ENCODE peak calls at places on chromosomes 4 and X, in seven cellular contexts. G, U, I, X, Z, K and F are unnamed samples.

GRCh38 chr4:70734168-70734954 is 12.6 kb downstream of the RUFY3 start:
- DNase-seq in Z (no peak), U (no peak), X (no peak), K (no peak), I (peak; percentile 6), G (no peak), F (no peak)

GRCh38 chr4:145709843-145710242 is 29.9 kb downstream of the C4orf51 start:
- DNase-seq in G (no peak), I (peak; percentile 67), K (no peak), U (no peak), X (no peak), Z (no peak), F (no peak)

GRCh38 chr4:8651661-8652180 is 59.2 kb downstream of the CPZ start:
- DNase-seq in I (no peak), G (no peak), Z (no peak), U (peak; percentile 38), X (no peak), K (no peak), F (no peak)

GRCh38 chrX:39377773-39378172 is 576.5 kb downstream of the MID1IP1 start:
- DNase-seq in U (no peak), K (no peak), G (no peak), Z (no peak), I (no peak), X (no peak), F (no peak)

GRCh38 chrX:140503230-140503585 is 1.7 kb downstream of the SOX3 start:
- DNase-seq in I (no peak), U (no peak), X (no peak), Z (no peak), K (no peak), G (no peak), F (no peak)

GRCh38 chr4:175614880-175615279 is 197.2 kb downstream of the GPM6A start:
- DNase-seq in U (no peak), K (no peak), I (no peak), Z (no peak), X (no peak), G (no peak), F (no peak)

GRCh38 chr4:54433686-54434085 is 204.6 kb downstream of the PDGFRA start:
- DNase-seq in G (no peak), Z (no peak), K (no peak), X (no peak), U (no peak), I (no peak), F (no peak)

GRCh38 chr4:110619401-110620247 is 3.3 kb downstream of the PITX2 start:
- DNase-seq in G (no peak), K (no peak), I (no peak), U (peak; percentile 80), Z (no peak), X (peak; percentile 39), F (no peak)

GRCh38 chr4:147479817-147480216 is 1.1 kb upstream of the EDNRA start:
- DNase-seq in Z (peak; percentile 80), X (no peak), I (no peak), G (peak; percentile 63), K (no peak), U (no peak), F (no peak)

GRCh38 chr4:183011213-183011907 is 87.7 kb upstream of the WWC2 start:
- DNase-seq in I (no peak), U (no peak), Z (no peak), X (no peak), G (no peak), K (no peak), F (no peak)

GRCh38 chr4:183014361-183015084 is 84.5 kb upstream of the WWC2 start:
- DNase-seq in I (no peak), X (no peak), G (no peak), K (no peak), U (no peak), Z (no peak), F (no peak)

GRCh38 chr4:183017962-183018361 is 81.1 kb upstream of the WWC2 start:
- DNase-seq in X (no peak), I (no peak), K (no peak), G (no peak), Z (no peak), U (no peak), F (no peak)

GRCh38 chr4:183008492-183008891 is 90.6 kb upstream of the WWC2 start:
- DNase-seq in G (no peak), Z (no peak), I (no peak), X (no peak), K (no peak), U (no peak), F (no peak)

GRCh38 chr4:183012862-183013855 is 85.9 kb upstream of the WWC2 start:
- DNase-seq in K (no peak), I (no peak), X (no peak), Z (no peak), U (no peak), G (no peak), F (no peak)
- TF ChIP-seq CTCF in K (no peak), I (peak; percentile 36), X (no peak), Z (no peak), U (no peak), G (no peak), F (no peak)

DNA sequence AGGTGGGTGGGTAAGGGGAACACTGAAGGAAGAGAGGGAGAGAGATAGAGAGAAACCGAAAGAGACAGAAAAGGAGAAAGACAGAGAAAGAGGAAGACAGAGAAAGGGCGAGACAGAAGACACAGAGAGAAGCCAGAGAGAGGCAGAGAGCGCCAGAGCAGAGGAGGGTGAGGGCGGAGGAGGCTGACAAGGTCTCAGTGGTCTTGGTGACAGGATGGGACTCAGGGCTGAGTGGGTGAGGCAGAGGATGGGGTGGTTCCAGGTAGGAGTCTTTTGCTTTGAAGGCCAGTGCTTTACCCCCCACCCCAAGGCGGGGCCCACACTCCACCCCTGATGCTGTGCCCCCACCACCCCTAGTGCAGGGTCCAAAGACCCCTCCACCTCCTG is 1.1 kb downstream of the IQSEC2 start:
- DNase-seq in K (no peak), G (no peak), I (no peak), X (no peak), Z (no peak), U (no peak), F (no peak)
- H3K4me3 ChIP-seq in K (peak overlapping the region; percentile 47), G (peak overlapping the region; percentile 36), I (peak overlapping the region; percentile 47), X (no peak overlapping the region), Z (no peak overlapping the region), U (peak overlapping the region; percentile 53), F (peak overlapping the region; percentile 56)

DNA sequence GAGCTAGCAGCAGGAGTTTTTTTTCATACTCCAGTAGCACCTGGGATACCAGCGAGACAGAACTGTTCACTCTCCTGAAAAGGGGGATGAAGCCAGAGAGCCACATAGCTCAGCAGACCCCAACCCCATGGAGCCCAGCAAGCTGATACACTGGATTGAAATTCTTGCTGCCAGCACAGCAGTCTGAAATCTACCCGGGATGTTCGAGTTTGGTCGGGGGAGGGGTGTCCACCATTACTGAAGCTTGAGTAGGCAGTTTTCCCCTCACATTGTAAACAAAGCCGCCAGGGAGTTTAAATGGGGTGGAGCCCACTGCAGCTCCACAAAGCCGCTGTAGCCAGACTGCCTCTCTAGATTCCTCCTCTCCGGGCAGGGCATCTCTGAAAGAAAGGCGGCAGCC is 243.6 kb upstream of the RASGEF1B start:
- DNase-seq in X (no peak), Z (no peak), K (no peak), G (no peak), I (no peak), U (no peak), F (no peak)
- TF ChIP-seq CTCF in X (no peak), Z (no peak), K (no peak), G (no peak), I (no peak), U (no peak), F (no peak)

GRCh38 chrX:23904096-23904495 is 3.6 kb downstream of the APOO start:
- DNase-seq in G (no peak), U (no peak), I (no peak), K (no peak), Z (no peak), X (no peak), F (no peak)

GRCh38 chrX:23907106-23907495 is 637 bp downstream of the APOO start:
- DNase-seq in I (no peak), Z (no peak), G (no peak), U (no peak), K (no peak), X (no peak), F (no peak)

GRCh38 chrX:23911436-23911835 is 3.6 kb downstream of the CXorf58 start:
- DNase-seq in U (no peak), I (no peak), K (no peak), Z (no peak), X (no peak), G (no peak), F (no peak)

GRCh38 chrX:23907496-23908218 is at the start of the genes APOO and CXorf58:
- DNase-seq in I (no peak), K (peak; percentile 84), Z (peak; percentile 85), U (peak; percentile 92), X (peak; percentile 94), G (peak; percentile 73), F (peak; percentile 80)

GRCh38 chrX:23908219-23909003 is 605 bp downstream of the CXorf58 start:
- DNase-seq in K (no peak), Z (no peak), X (no peak), I (no peak), U (no peak), G (no peak), F (no peak)
- H3K4me3 ChIP-seq in K (peak overlapping the region; percentile 55), Z (peak overlapping the region; percentile 54), X (no peak overlapping the region), I (peak overlapping the region; percentile 7), U (peak overlapping the region; percentile 73), G (no peak overlapping the region), F (peak overlapping the region; percentile 78)

DNA sequence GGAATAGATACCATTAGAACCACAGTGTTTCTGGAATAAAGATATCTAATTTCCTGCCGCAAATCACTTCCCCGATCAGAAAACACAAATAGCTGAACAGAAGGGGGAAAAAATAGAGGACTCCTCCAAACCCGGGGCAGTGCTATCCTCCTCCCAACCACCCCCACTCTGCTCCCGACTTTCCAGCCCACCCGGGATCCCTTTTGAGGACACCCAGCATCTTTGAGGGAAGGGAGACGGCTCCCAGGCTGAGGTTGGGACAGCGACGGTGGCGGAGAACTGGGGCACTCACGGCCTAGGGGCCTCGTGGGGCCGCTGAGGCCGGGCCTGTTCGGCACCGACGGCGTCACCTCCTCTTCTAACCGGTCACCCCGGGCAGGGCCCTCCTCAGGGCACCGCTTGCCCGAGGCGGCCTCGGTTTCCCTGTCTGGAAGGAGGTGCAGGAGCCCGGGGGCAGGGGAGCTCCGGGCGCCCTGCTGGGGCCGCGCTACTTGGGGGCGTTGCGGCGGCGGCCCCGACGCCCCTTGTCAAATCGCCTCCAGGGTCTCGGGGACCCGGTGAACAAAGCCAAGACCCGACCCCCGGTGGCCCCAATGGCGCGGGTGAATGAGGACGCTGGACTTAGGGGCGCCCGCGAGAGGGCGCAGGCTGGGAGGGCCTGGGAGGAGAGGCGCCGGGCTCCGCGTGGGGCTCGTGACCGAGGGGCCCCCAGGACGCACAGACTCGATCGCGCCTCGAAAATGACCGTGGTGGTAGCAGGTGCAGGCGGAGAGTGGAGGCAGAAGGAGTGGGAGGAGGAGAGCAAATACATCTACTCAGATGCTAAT is 6.9 kb upstream of the ARX start:
- DNase-seq in G (no peak), X (no peak), U (no peak), K (no peak), Z (no peak), I (no peak), F (no peak)
- TF ChIP-seq CTCF in G (no peak), X (no peak), U (no peak), K (no peak), Z (no peak), I (no peak), F (no peak)

GRCh38 chr4:87919951-87920350 is 55.6 kb upstream of the SPP1 start:
- DNase-seq in G (no peak), I (no peak), K (no peak), Z (no peak), U (no peak), X (no peak), F (no peak)
- H3K4me3 ChIP-seq in G (no peak overlapping the region), I (no peak overlapping the region), K (no peak overlapping the region), Z (no peak overlapping the region), U (no peak overlapping the region), X (no peak overlapping the region), F (no peak overlapping the region)